ENCODE peak calls at places on chromosome 18, in nine cellular contexts. S, Y, X, L, I, J, K, O and W are unnamed samples.

GRCh38 chr18:12257996-12258718 is 4.0 kb downstream of the CIDEA start:
- DNase-seq in Y (no peak), I (no peak), L (no peak), O (no peak), S (no peak), X (no peak), K (no peak), J (no peak), W (no peak)

GRCh38 chr18:5879479-5879882 is 15.8 kb downstream of the TMEM200C start:
- DNase-seq in J (no peak), X (no peak), I (no peak), S (peak; percentile 69), K (no peak), Y (no peak), O (no peak), L (peak; percentile 71), W (no peak)

GRCh38 chr18:35542356-35542755 is 39.2 kb upstream of the GALNT1 start:
- DNase-seq in O (no peak), S (no peak), Y (no peak), J (no peak), K (no peak), I (no peak), L (no peak), X (no peak), W (no peak)

GRCh38 chr18:40355701-40356100 is 1599.3 kb upstream of the PIK3C3 start:
- DNase-seq in Y (no peak), S (peak; percentile 87), J (no peak), O (no peak), X (no peak), L (no peak), K (no peak), I (no peak), W (no peak)

GRCh38 chr18:74226156-74226555 is 65.6 kb downstream of the CYB5A start:
- DNase-seq in S (no peak), L (no peak), J (no peak), Y (no peak), K (no peak), X (peak; percentile 82), O (no peak), I (no peak), W (no peak)

GRCh38 chr18:73980289-73980979 is 167.2 kb downstream of the FBXO15 start:
- DNase-seq in I (no peak), S (peak; percentile 35), J (peak; percentile 32), K (no peak), Y (no peak), X (no peak), L (no peak), O (no peak), W (no peak)

GRCh38 chr18:34977787-34978532 is 63.3 kb upstream of the MAPRE2 start:
- DNase-seq in K (peak; percentile 67), X (peak; percentile 54), J (no peak), L (peak; percentile 80), S (peak; percentile 55), I (peak; percentile 26), O (no peak), Y (peak; percentile 68), W (peak; percentile 62)

GRCh38 chr18:75219684-75220083 is 9.1 kb downstream of the TSHZ1 start:
- DNase-seq in I (no peak), S (no peak), O (no peak), K (no peak), L (no peak), X (no peak), J (no peak), Y (no peak), W (no peak)

GRCh38 chr18:10560457-10561045 is 34.7 kb downstream of the NAPG start:
- DNase-seq in O (peak; percentile 31), X (peak; percentile 80), I (peak; percentile 11), K (peak; percentile 93), Y (peak; percentile 62), L (peak; percentile 88), J (peak; percentile 69), S (peak; percentile 73), W (peak; percentile 45)

GRCh38 chr18:43277164-43277600 is at the start of gene SYT4:
- DNase-seq in I (no peak), Y (no peak), J (peak; percentile 69), X (peak; percentile 57), O (no peak), K (peak; percentile 92), L (no peak), S (peak; percentile 63), W (peak; percentile 71)
- H3K27ac ChIP-seq in I (no peak within 1 kb of the TSS), Y (no peak within 1 kb of the TSS), J (no peak within 1 kb of the TSS), X (no peak within 1 kb of the TSS), O (no peak within 1 kb of the TSS), K (no peak within 1 kb of the TSS), L (no peak within 1 kb of the TSS), S (no peak within 1 kb of the TSS), W (peak within 1 kb of the TSS; percentile 63)

GRCh38 chr18:48472610-48473009 is 63.4 kb upstream of the ZBTB7C start:
- DNase-seq in X (no peak), O (no peak), K (no peak), L (no peak), I (no peak), S (peak; percentile 75), Y (no peak), J (no peak), W (no peak)

GRCh38 chr18:48468151-48468550 is 59.0 kb upstream of the ZBTB7C start:
- DNase-seq in X (no peak), L (no peak), O (no peak), S (peak; percentile 74), K (no peak), Y (no peak), I (no peak), J (no peak), W (no peak)

GRCh38 chr18:48467231-48467630 is 58.0 kb upstream of the ZBTB7C start:
- DNase-seq in Y (no peak), K (no peak), X (no peak), O (no peak), S (no peak), J (no peak), L (no peak), I (no peak), W (no peak)

GRCh38 chr18:48473816-48474215 is 64.6 kb upstream of the ZBTB7C start:
- DNase-seq in Y (no peak), K (no peak), I (no peak), J (no peak), L (no peak), X (no peak), S (no peak), O (no peak), W (no peak)

DNA sequence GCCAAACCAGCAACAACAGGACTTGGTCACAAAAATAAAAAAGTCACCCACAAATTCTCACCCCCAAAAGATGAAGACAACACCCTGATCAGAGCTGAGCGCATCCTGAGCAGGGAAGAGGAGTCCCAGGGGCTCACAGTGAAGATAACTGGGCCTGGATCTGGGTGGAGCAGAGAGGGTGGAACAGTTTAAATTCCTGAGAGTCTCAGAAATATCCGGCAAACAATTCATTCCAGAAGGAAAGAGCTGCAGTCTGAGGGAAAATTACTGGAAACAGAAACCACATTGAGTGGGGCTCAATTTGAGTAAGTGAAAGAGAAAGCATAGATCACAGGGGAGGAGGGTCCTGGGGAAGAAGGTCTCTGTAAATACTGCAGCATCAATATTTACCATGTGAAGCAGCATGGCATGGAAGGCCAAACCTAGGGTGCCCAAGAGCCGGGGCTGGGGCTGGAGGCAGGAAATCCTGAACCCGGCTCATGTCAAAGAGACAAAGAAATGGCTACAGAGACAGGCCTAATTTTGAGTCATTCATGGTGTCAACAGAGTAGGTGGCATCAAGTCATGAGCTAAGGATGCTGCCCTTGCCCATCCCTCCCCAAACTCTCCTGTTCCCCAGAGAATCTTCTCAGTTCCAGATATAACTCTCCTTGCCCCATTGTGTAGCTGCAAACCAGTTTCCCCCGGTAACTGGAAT is 61.4 kb upstream of the ZBTB7C start:
- DNase-seq in Y (no peak), J (no peak), O (no peak), S (peak; percentile 70), K (no peak), X (no peak), I (no peak), L (no peak), W (no peak)
- H3K27ac ChIP-seq in Y (no peak overlapping the region), J (no peak overlapping the region), O (no peak overlapping the region), S (peak overlapping the region; percentile 80), K (peak overlapping the region; percentile 10), X (no peak overlapping the region), I (no peak overlapping the region), L (no peak overlapping the region), W (no peak overlapping the region)

GRCh38 chr18:68056936-68057335 is 540.4 kb upstream of the DSEL start:
- DNase-seq in O (no peak), J (no peak), L (no peak), X (no peak), S (peak; percentile 13), Y (no peak), K (no peak), I (no peak), W (no peak)

GRCh38 chr18:68060871-68061270 is 544.4 kb upstream of the DSEL start:
- DNase-seq in X (no peak), S (no peak), I (no peak), O (no peak), J (no peak), K (no peak), Y (no peak), L (no peak), W (no peak)
- H3K27ac ChIP-seq in X (no peak overlapping the region), S (no peak overlapping the region), I (no peak overlapping the region), O (no peak overlapping the region), J (no peak overlapping the region), K (no peak overlapping the region), Y (no peak overlapping the region), L (no peak overlapping the region), W (no peak overlapping the region)

GRCh38 chr18:63382843-63383242 is 15.8 kb upstream of the KDSR start:
- DNase-seq in O (no peak), S (no peak), L (no peak), J (no peak), K (no peak), Y (no peak), I (no peak), X (no peak), W (no peak)

GRCh38 chr18:63377275-63377980 is 10.4 kb upstream of the KDSR start:
- DNase-seq in I (no peak), S (no peak), O (no peak), J (no peak), L (no peak), Y (no peak), K (no peak), X (no peak), W (no peak)

GRCh38 chr18:63379639-63379962 is 12.6 kb upstream of the KDSR start:
- DNase-seq in S (peak; percentile 37), Y (no peak), I (no peak), J (no peak), L (no peak), X (no peak), O (no peak), K (no peak), W (no peak)

GRCh38 chr18:63376493-63377053 is 9.6 kb upstream of the KDSR start:
- DNase-seq in Y (no peak), I (no peak), K (no peak), O (no peak), J (no peak), L (no peak), S (peak; percentile 41), X (no peak), W (no peak)

DNA sequence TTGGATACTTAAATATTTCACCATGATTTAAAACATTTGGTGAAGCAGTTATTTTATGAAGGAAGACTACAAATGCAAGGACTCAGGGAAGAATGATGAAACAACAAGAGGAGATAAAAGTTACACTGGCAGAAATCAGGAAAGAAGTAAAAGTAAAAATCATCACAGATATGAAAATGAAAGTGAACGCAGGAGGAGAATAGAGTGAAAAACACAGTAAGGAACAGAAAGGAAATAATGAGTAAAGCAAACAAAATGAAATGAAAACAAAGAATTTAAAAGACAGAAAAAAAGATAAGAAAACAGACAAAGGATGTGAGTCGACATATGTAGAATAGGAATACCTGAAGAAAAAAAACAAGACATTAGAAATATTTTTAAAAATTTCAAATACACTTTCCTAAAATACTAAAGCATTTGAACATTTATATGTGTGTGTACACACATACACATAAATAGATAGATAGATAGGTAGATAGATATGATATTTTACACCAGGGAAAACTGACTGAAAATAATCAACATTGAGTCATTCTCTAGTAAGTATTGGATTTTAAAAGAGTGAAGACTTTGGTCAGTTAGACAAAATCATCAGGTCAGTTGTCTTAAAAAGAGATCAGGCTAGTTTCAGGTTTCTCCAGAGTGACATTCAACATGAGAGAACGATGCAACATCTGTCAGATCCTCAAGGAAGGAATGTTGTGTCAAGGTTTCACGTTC is 12.1 kb upstream of the KDSR start:
- DNase-seq in Y (no peak), L (no peak), I (no peak), J (no peak), X (no peak), O (no peak), S (peak; percentile 1), K (no peak), W (no peak)
- H3K27ac ChIP-seq in Y (no peak overlapping the region), L (no peak overlapping the region), I (no peak overlapping the region), J (no peak overlapping the region), X (no peak overlapping the region), O (no peak overlapping the region), S (no peak overlapping the region), K (no peak overlapping the region), W (no peak overlapping the region)